ENCODE peak calls at places on chromosomes 4 and X, in eight cellular contexts. F is Daoy; V is activated CD4-positive, alpha-beta T cell treated with anti-CD3 and anti-CD28 coated beads, Interleukin-2, amount 50 U/mL, for 1 hour; L is Calu3; N is IMR-90; D is stimulated activated CD4-positive, alpha-beta T cell treated with anti-CD3 and anti-CD28 coated beads, Interleukin-2, amount 100 ng/mL, for 48 hours; C is renal cortical epithelial cell; S is AG04450. A is an unnamed sample.

GRCh38 chrX:18983711-18984380 is at the start of gene PHKA2:
- DNase-seq in F (peak), V (no peak), L (peak), N (no peak), D (peak), C (peak), S (no peak), A (no peak)

GRCh38 chr4:6372649-6373525 is 99.5 kb downstream of the PPP2R2C start:
- DNase-seq in F (peak), V (no peak), L (peak), N (peak), D (peak), C (no peak), S (no peak), A (no peak)

GRCh38 chrX:154738013-154738738 is 12.7 kb downstream of the GAB3 start:
- DNase-seq in F (peak), V (no peak), L (peak), N (peak), D (no peak), C (peak), S (no peak), A (no peak)

GRCh38 chr4:107442538-107443083 is 277.4 kb downstream of the PAPSS1 start:
- DNase-seq in F (no peak), V (no peak), L (no peak), N (no peak), D (no peak), C (no peak), S (no peak), A (no peak)

GRCh38 chrX:53479295-53479694 is 45.1 kb upstream of the HSD17B10 start:
- DNase-seq in F (peak), V (no peak), L (no peak), N (peak), D (no peak), C (no peak), S (no peak), A (no peak)

GRCh38 chrX:101550362-101550761 is at the start of gene ARMCX1:
- DNase-seq in F (peak), V (no peak), L (peak), N (peak), D (no peak), C (peak), S (peak), A (peak)

GRCh38 chr4:141462361-141462760 is 174.0 kb upstream of the IL15 start:
- DNase-seq in F (no peak), V (no peak), L (no peak), N (peak), D (no peak), C (peak), S (no peak), A (no peak)

GRCh38 chrX:104310084-104310483 is 55.4 kb upstream of the ESX1 start:
- DNase-seq in F (peak), V (no peak), L (no peak), N (peak), D (no peak), C (peak), S (no peak), A (no peak)

GRCh38 chr4:23835814-23836478 is 53.9 kb downstream of the PPARGC1A start:
- DNase-seq in F (no peak), V (no peak), L (no peak), N (no peak), D (no peak), C (no peak), S (no peak), A (no peak)

GRCh38 chr4:147371661-147372060 is 109.2 kb upstream of the EDNRA start:
- DNase-seq in F (no peak), V (no peak), L (no peak), N (peak), D (no peak), C (peak), S (no peak), A (no peak)

GRCh38 chr4:113637363-113637762 is 124.2 kb downstream of the CAMK2D start:
- DNase-seq in F (peak), V (no peak), L (no peak), N (peak), D (no peak), C (peak), S (peak), A (no peak)

GRCh38 chr4:2366252-2367192 is 51.9 kb downstream of the ZFYVE28 start:
- DNase-seq in F (no peak), V (no peak), L (no peak), N (peak), D (no peak), C (no peak), S (no peak), A (no peak)

GRCh38 chrX:50211510-50211909 is 6.9 kb downstream of the CCNB3 start:
- DNase-seq in F (peak), V (no peak), L (no peak), N (peak), D (no peak), C (no peak), S (no peak), A (no peak)

GRCh38 chrX:48022100-48022499 is 15.3 kb downstream of the SPACA5 start:
- DNase-seq in F (no peak), V (no peak), L (no peak), N (no peak), D (no peak), C (no peak), S (no peak), A (no peak)

GRCh38 chr4:912548-913279 is 19.4 kb downstream of the GAK start:
- DNase-seq in F (no peak), V (no peak), L (no peak), N (no peak), D (no peak), C (no peak), S (no peak), A (no peak)

GRCh38 chr4:76354517-76355473 is 48.3 kb downstream of the STBD1 start:
- DNase-seq in F (no peak), V (no peak), L (no peak), N (no peak), D (no peak), C (no peak), S (no peak), A (no peak)

GRCh38 chr4:157687971-157688370 is 467.4 kb downstream of the GRIA2 start:
- DNase-seq in F (no peak), V (no peak), L (no peak), N (no peak), D (no peak), C (no peak), S (no peak), A (no peak)

GRCh38 chrX:35276115-35276514 is 333.5 kb downstream of the FAM47B start:
- DNase-seq in F (no peak), V (no peak), L (no peak), N (no peak), D (no peak), C (no peak), S (no peak), A (no peak)

GRCh38 chr4:55397024-55397520 is 1.3 kb downstream of the TMEM165 start:
- DNase-seq in F (no peak), V (no peak), L (no peak), N (no peak), D (no peak), C (no peak), S (no peak), A (no peak)

GRCh38 chr4:39936565-39937418 is 40.9 kb downstream of the PDS5A start:
- DNase-seq in F (no peak), V (no peak), L (no peak), N (no peak), D (no peak), C (no peak), S (no peak), A (no peak)

GRCh38 chr4:128735714-128736113 is 73.8 kb upstream of the JADE1 start:
- DNase-seq in F (no peak), V (no peak), L (no peak), N (no peak), D (no peak), C (no peak), S (no peak), A (no peak)

GRCh38 chr4:27055226-27055760 is 194.7 kb downstream of the STIM2 start:
- DNase-seq in F (no peak), V (no peak), L (no peak), N (no peak), D (no peak), C (no peak), S (no peak), A (no peak)

GRCh38 chr4:23040539-23040938 is 347.8 kb downstream of the GBA3 start:
- DNase-seq in F (no peak), V (no peak), L (no peak), N (no peak), D (no peak), C (no peak), S (no peak), A (no peak)

GRCh38 chr4:6560416-6561172 is 14.4 kb upstream of the MAN2B2 start:
- DNase-seq in F (no peak), V (no peak), L (no peak), N (peak), D (no peak), C (peak), S (no peak), A (no peak)

GRCh38 chr4:108081251-108081650 is 87.5 kb downstream of the LEF1 start:
- DNase-seq in F (no peak), V (peak), L (no peak), N (no peak), D (no peak), C (no peak), S (no peak), A (no peak)

GRCh38 chr4:100311181-100311580 is 120.9 kb upstream of the DDIT4L start:
- DNase-seq in F (no peak), V (no peak), L (no peak), N (no peak), D (no peak), C (peak), S (no peak), A (no peak)

GRCh38 chrX:96576358-96576757 is 108.3 kb upstream of the DIAPH2 start:
- DNase-seq in F (no peak), V (no peak), L (no peak), N (peak), D (no peak), C (no peak), S (no peak), A (no peak)

GRCh38 chr4:39433878-39434492 is 24.7 kb downstream of the RPL9 start:
- DNase-seq in F (no peak), V (no peak), L (no peak), N (no peak), D (no peak), C (no peak), S (no peak), A (no peak)

GRCh38 chrX:153395613-153396319 is 5.4 kb downstream of the PNMA6E start:
- DNase-seq in F (no peak), V (no peak), L (no peak), N (no peak), D (no peak), C (no peak), S (no peak), A (no peak)

GRCh38 chr4:68368566-68369473 is 18.9 kb upstream of the YTHDC1 start:
- DNase-seq in F (peak), V (no peak), L (peak), N (peak), D (no peak), C (peak), S (no peak), A (no peak)

GRCh38 chrX:49704692-49705404 is 9.1 kb upstream of the PAGE1 start:
- DNase-seq in F (no peak), V (no peak), L (no peak), N (no peak), D (no peak), C (no peak), S (no peak), A (no peak)

GRCh38 chrX:641671-642435 is 11.3 kb downstream of the SHOX start:
- DNase-seq in F (no peak), V (no peak), L (no peak), N (no peak), D (no peak), C (no peak), S (no peak), A (no peak)

GRCh38 chrX:107780525-107780924 is 3.0 kb downstream of the NCBP2L start:
- DNase-seq in F (no peak), V (no peak), L (no peak), N (no peak), D (no peak), C (no peak), S (no peak), A (no peak)